ENCODE peak calls at places on chromosomes 4 and X, in six cellular contexts. C, J, X, I, G and V are unnamed samples.

GRCh38 chr4:38237139-38237538 is 276.9 kb downstream of the PTTG2 start:
- DNase-seq in C (peak), J (no peak), X (no peak), I (no peak), G (no peak), V (no peak)

GRCh38 chrX:65924938-65925507 is 114.9 kb downstream of the VSIG4 start:
- DNase-seq in C (no peak), J (no peak), X (no peak), I (no peak), G (no peak), V (no peak)

GRCh38 chrX:139170526-139171173 is 359.9 kb upstream of the F9 start:
- DNase-seq in C (no peak), J (no peak), X (no peak), I (no peak), G (no peak), V (no peak)

GRCh38 chrX:96432647-96433046 is 252.0 kb upstream of the DIAPH2 start:
- DNase-seq in C (peak), J (no peak), X (no peak), I (no peak), G (no peak), V (no peak)

GRCh38 chr4:186724861-186725419 is 1.3 kb upstream of the FAT1 start:
- DNase-seq in C (peak), J (no peak), X (peak), I (no peak), G (no peak), V (no peak)

GRCh38 chr4:63582997-63583396 is 826.3 kb downstream of the TECRL start:
- DNase-seq in C (no peak), J (no peak), X (no peak), I (no peak), G (no peak), V (no peak)

GRCh38 chr4:172851534-172851933 is 317.1 kb upstream of the GALNT7 start:
- DNase-seq in C (peak), J (no peak), X (no peak), I (no peak), G (no peak), V (no peak)

GRCh38 chr4:105677689-105678088 is 30.8 kb downstream of the INTS12 start:
- DNase-seq in C (no peak), J (no peak), X (no peak), I (no peak), G (no peak), V (no peak)

GRCh38 chr4:105588252-105588651 is 35.8 kb downstream of the ARHGEF38 start:
- DNase-seq in C (no peak), J (no peak), X (no peak), I (no peak), G (no peak), V (no peak)

GRCh38 chrX:129700536-129700935 is 38.2 kb upstream of the XPNPEP2 start:
- DNase-seq in C (no peak), J (no peak), X (no peak), I (no peak), G (no peak), V (no peak)

GRCh38 chrX:103464071-103464773 is 55.1 kb downstream of the RAB40A start:
- DNase-seq in C (peak), J (no peak), X (peak), I (no peak), G (no peak), V (no peak)

GRCh38 chr4:174086829-174087799 is 196.4 kb downstream of the FBXO8 start:
- DNase-seq in C (no peak), J (no peak), X (no peak), I (no peak), G (no peak), V (no peak)

GRCh38 chrX:37686348-37686736 is 751 bp downstream of the XK start:
- DNase-seq in C (no peak), J (no peak), X (no peak), I (no peak), G (no peak), V (no peak)

GRCh38 chr4:118396881-118397666 is 44.3 kb upstream of the PRSS12 start:
- DNase-seq in C (no peak), J (no peak), X (no peak), I (no peak), G (no peak), V (no peak)

GRCh38 chr4:100302061-100303026 is 112.1 kb upstream of the DDIT4L start:
- DNase-seq in C (no peak), J (no peak), X (peak), I (no peak), G (no peak), V (no peak)

GRCh38 chrX:43745938-43746721 is 90.0 kb downstream of the MAOA start:
- DNase-seq in C (peak), J (no peak), X (no peak), I (no peak), G (no peak), V (no peak)

GRCh38 chr4:184534511-184535391 is 60.4 kb upstream of the IRF2 start:
- DNase-seq in C (peak), J (no peak), X (no peak), I (peak), G (no peak), V (no peak)

GRCh38 chr4:173001571-173001970 is 167.0 kb upstream of the GALNT7 start:
- DNase-seq in C (peak), J (no peak), X (no peak), I (no peak), G (no peak), V (no peak)

GRCh38 chrX:110450050-110450449 is 91.4 kb downstream of the RTL9 start:
- DNase-seq in C (peak), J (peak), X (peak), I (no peak), G (peak), V (peak)
- H3K4me3 ChIP-seq in C (no peak), J (no peak), X (no peak), I (no peak), G (no peak), V (no peak)

DNA sequence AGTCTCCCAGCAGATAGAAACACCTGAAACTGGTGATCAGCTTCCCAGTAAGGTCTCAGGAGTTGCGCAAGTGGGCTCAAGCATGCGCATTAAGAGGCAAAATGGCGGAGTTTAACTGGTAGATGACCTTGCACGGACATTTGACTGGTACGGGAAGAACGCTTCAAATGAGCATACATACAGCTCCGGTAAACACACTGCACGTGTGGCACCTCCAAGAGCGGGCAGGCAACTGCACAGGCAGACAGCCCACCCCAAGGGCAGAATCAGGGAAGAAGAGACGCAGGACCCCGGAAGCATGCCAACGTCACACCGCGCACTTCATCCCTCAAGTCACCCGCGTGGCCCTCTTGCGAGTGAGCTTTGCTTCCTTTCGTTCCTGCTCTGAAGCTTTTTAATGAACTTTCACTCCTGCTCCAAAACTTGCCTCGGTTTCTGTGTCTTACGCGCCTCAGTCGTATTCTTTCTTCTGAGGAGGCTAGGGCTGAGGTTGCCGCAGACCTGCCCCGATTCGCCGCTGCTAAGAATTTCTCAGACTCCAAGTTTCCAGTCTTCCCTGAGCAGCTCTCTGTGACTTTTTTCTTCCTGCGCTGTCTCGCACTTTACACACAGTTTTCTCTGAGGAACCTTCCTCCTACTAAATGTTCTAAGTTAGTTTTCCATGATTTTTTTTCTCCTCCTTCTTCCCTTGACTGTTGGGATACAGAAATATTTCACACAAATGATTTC is 180.7 kb upstream of the ZFP42 start:
- DNase-seq in C (peak), J (no peak), X (no peak), I (no peak), G (no peak), V (no peak)
- H3K4me3 ChIP-seq in C (no peak), J (peak), X (peak), I (peak), G (peak), V (peak)

GRCh38 chr4:39641451-39641850 is 2.8 kb upstream of the SMIM14 start:
- DNase-seq in C (no peak), J (no peak), X (no peak), I (no peak), G (no peak), V (no peak)

GRCh38 chr4:39635023-39635422 is 3.6 kb downstream of the SMIM14 start:
- DNase-seq in C (peak), J (no peak), X (no peak), I (no peak), G (no peak), V (no peak)

GRCh38 chr4:39637572-39638357 is 900 bp downstream of the SMIM14 start:
- DNase-seq in C (peak), J (peak), X (peak), I (no peak), G (no peak), V (peak)

GRCh38 chr4:39638358-39639239 is at the start of gene SMIM14:
- DNase-seq in C (peak), J (peak), X (peak), I (no peak), G (peak), V (peak)

GRCh38 chr4:39636786-39637185 is 1.9 kb downstream of the SMIM14 start:
- DNase-seq in C (peak), J (no peak), X (no peak), I (no peak), G (no peak), V (no peak)
- H3K4me3 ChIP-seq in C (peak), J (peak), X (peak), I (peak), G (peak), V (peak)

GRCh38 chrX:108736509-108737479 is at the start of gene IRS4:
- DNase-seq in C (peak), J (peak), X (no peak), I (no peak), G (peak), V (no peak)

GRCh38 chrX:108732630-108733321 is 3.6 kb downstream of the IRS4 start:
- DNase-seq in C (no peak), J (no peak), X (no peak), I (no peak), G (no peak), V (no peak)

GRCh38 chrX:108735680-108736508 is 469 bp downstream of the IRS4 start:
- DNase-seq in C (peak), J (no peak), X (no peak), I (no peak), G (no peak), V (peak)

GRCh38 chrX:108735087-108735679 is 1.2 kb downstream of the IRS4 start:
- DNase-seq in C (no peak), J (no peak), X (no peak), I (no peak), G (no peak), V (no peak)

DNA sequence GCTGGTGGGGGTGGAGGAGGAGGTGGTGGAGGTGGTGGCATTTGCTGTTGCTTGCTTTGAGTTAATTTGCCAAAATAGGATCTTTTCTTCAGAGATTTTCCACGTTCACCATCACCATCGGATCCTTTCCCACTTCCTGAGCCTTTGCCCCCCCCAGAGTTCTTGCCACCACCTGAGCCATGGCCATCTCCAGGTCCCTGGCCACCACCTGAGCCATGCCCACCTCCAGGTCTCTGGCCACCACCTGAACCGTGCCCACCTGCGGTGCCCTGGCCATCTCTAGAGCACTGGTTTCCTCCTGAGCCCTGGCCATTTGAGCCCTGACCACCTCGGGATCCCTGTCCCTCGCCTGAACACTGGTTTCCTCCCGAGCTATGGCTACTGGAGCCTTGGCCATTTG is 1.9 kb downstream of the IRS4 start:
- DNase-seq in C (no peak), J (no peak), X (no peak), I (no peak), G (no peak), V (no peak)
- H3K4me3 ChIP-seq in C (no peak), J (no peak), X (no peak), I (no peak), G (no peak), V (no peak)

DNA sequence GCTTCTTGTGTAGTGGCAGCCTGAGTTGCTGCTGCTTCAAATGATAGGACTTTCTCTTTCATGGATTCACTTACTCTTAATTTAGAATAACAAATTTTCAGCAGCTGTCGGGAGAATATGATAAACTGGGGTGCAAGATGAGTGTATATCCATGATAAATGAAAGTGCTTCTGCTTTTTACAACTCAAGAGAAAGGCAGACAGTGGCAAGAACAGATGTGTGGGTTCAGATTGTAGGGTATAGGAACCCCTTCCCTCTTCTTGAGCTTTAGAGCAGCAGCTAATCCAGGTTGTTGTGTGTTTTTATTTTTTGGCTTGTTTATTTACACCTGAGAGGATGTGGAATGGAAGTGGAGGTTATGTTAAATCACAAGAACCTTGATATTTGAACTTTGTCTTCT is 1.1 kb downstream of the SH3BGRL start:
- DNase-seq in C (no peak), J (no peak), X (no peak), I (no peak), G (no peak), V (no peak)
- H3K4me3 ChIP-seq in C (peak), J (peak), X (peak), I (peak), G (peak), V (peak)

GRCh38 chr4:4591071-4591470 is 49.2 kb upstream of the STX18 start:
- DNase-seq in C (peak), J (no peak), X (no peak), I (no peak), G (no peak), V (no peak)
- H3K4me3 ChIP-seq in C (peak), J (no peak), X (no peak), I (no peak), G (no peak), V (no peak)

GRCh38 chr4:3389879-3390840 is 51.6 kb upstream of the HGFAC start:
- DNase-seq in C (no peak), J (peak), X (no peak), I (no peak), G (peak), V (no peak)

GRCh38 chr4:3389186-3389878 is 52.4 kb upstream of the HGFAC start:
- DNase-seq in C (no peak), J (peak), X (no peak), I (no peak), G (peak), V (no peak)

GRCh38 chr4:3392319-3392718 is 49.4 kb upstream of the HGFAC start:
- DNase-seq in C (no peak), J (no peak), X (no peak), I (no peak), G (no peak), V (no peak)

GRCh38 chr4:3393171-3393570 is 48.6 kb upstream of the HGFAC start:
- DNase-seq in C (no peak), J (no peak), X (no peak), I (no peak), G (no peak), V (no peak)

DNA sequence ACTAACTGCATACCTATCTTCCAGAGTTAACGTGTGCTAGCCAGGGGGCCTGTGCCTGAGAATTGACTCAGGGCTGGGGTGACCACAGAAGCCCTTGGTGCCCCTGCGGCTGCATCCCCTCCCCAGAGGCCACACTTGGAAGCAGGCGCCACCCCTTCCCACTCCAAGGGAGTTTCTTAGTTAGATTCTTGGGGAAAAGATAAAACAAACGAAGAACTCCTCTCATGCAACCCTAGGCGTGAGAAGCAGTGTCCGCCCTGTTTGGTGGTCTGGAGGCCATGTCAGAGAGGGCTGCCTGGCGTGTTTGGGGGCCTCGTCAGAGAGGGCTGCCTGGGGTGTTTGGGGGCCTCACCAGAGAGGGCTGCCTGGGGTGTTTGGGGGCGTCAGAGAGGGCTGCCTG is 50.3 kb upstream of the HGFAC start:
- DNase-seq in C (no peak), J (no peak), X (no peak), I (no peak), G (no peak), V (no peak)
- H3K4me3 ChIP-seq in C (no peak), J (no peak), X (no peak), I (no peak), G (no peak), V (no peak)

GRCh38 chrX:71191253-71191652 is 31.8 kb upstream of the GJB1 start:
- DNase-seq in C (no peak), J (no peak), X (no peak), I (no peak), G (no peak), V (no peak)

GRCh38 chrX:71198066-71198465 is 25.0 kb upstream of the GJB1 start:
- DNase-seq in C (no peak), J (no peak), X (no peak), I (no peak), G (no peak), V (no peak)

GRCh38 chrX:71199252-71199651 is 23.8 kb upstream of the GJB1 start:
- DNase-seq in C (no peak), J (no peak), X (no peak), I (no peak), G (no peak), V (no peak)

GRCh38 chrX:71195959-71196727 is 26.9 kb upstream of the GJB1 start:
- DNase-seq in C (no peak), J (no peak), X (no peak), I (no peak), G (no peak), V (no peak)
- H3K4me3 ChIP-seq in C (no peak), J (peak), X (no peak), I (no peak), G (no peak), V (no peak)

GRCh38 chr4:156771171-156771837 is 200.3 kb downstream of the PDGFC start:
- DNase-seq in C (peak), J (no peak), X (no peak), I (no peak), G (peak), V (no peak)
- H3K4me3 ChIP-seq in C (peak), J (peak), X (no peak), I (no peak), G (peak), V (no peak)

DNA sequence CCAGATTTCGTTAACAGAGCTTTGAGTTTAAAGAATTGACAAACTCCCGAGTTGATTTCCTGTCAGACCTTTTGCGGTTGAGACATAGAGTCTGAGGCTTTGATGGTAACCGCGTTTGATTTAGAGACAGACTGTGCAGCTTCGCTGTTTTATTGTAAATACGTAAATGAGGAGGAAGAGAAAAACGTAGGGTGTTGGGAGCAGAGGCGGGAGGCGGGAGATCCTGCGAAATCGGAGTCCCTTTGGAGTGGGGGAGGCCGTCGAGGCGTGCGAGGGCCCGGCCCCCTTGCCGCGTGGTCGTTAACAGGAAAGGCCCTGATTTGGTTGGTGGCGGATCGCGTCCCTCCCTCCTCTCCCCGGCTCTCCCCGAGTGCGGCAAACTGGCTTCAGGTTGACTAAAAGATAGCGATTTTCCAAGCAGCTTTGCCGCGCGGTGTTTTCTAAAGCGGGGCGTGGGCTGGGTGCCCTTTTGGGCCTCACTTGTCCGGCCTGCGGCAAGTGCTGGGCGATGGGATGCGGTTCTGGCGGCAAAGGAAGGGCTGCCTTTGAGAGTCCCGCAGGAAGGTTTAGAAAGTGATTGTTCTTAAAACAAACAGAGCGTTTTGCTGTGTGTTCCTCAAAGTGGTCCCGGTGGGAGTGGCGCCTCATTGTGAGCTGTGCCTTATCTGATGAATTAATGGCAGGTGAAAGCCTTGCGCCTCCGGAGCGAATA is 865 bp downstream of the SCML1 start:
- DNase-seq in C (peak), J (peak), X (peak), I (no peak), G (peak), V (peak)
- H3K4me3 ChIP-seq in C (peak), J (peak), X (peak), I (peak), G (peak), V (peak)